ENCODE peak calls at places on chromosomes 4 and X, in ten cellular contexts. One of them, this sample, is unnamed.

GRCh38 chr4:55001538-55001937 is 123.9 kb downstream of the KDR start:
- DNase-seq in uterus: no peak
- DNase-seq in tibial nerve: no peak
- DNase-seq in breast epithelium: no peak
- DNase-seq in GM23338: no peak
- DNase-seq in aorta: no peak
- DNase-seq in transverse colon: no peak
- DNase-seq in IMR-90: no peak
- DNase-seq in fibroblast of lung: peak; percentile 4
- DNase-seq in PC-3: peak; percentile 18
- DNase-seq in this sample: no peak

GRCh38 chr4:155208258-155209054 is at the start of gene NPY2R:
- DNase-seq in tibial nerve: no peak
- DNase-seq in aorta: no peak
- DNase-seq in uterus: no peak
- DNase-seq in transverse colon: peak; percentile 7
- DNase-seq in fibroblast of lung: peak; percentile 3
- DNase-seq in IMR-90: no peak
- DNase-seq in breast epithelium: no peak
- DNase-seq in GM23338: peak; percentile 67
- DNase-seq in PC-3: peak; percentile 7
- DNase-seq in this sample: no peak

GRCh38 chr4:55925235-55925634 is 23.5 kb upstream of the CEP135 start:
- DNase-seq in breast epithelium: no peak
- DNase-seq in aorta: no peak
- DNase-seq in uterus: no peak
- DNase-seq in transverse colon: no peak
- DNase-seq in PC-3: no peak
- DNase-seq in IMR-90: peak; percentile 31
- DNase-seq in fibroblast of lung: peak; percentile 23
- DNase-seq in GM23338: peak; percentile 48
- DNase-seq in tibial nerve: no peak
- DNase-seq in this sample: no peak

GRCh38 chr4:104064650-104065577 is 345.1 kb upstream of the TACR3 start:
- DNase-seq in aorta: peak; percentile 32
- DNase-seq in breast epithelium: peak; percentile 49
- DNase-seq in GM23338: peak; percentile 78
- DNase-seq in transverse colon: peak; percentile 15
- DNase-seq in IMR-90: no peak
- DNase-seq in fibroblast of lung: peak; percentile 39
- DNase-seq in PC-3: peak; percentile 54
- DNase-seq in tibial nerve: peak; percentile 25
- DNase-seq in uterus: no peak
- DNase-seq in this sample: no peak

GRCh38 chr4:65046496-65047101 is 623.7 kb downstream of the EPHA5 start:
- DNase-seq in tibial nerve: no peak
- DNase-seq in transverse colon: no peak
- DNase-seq in PC-3: peak; percentile 91
- DNase-seq in uterus: peak; percentile 16
- DNase-seq in GM23338: no peak
- DNase-seq in IMR-90: no peak
- DNase-seq in fibroblast of lung: peak; percentile 77
- DNase-seq in breast epithelium: no peak
- DNase-seq in aorta: no peak
- DNase-seq in this sample: no peak

GRCh38 chr4:156763511-156763910 is 208.1 kb downstream of the PDGFC start:
- DNase-seq in aorta: no peak
- DNase-seq in fibroblast of lung: peak; percentile 59
- DNase-seq in PC-3: no peak
- DNase-seq in uterus: no peak
- DNase-seq in IMR-90: peak; percentile 43
- DNase-seq in breast epithelium: no peak
- DNase-seq in GM23338: no peak
- DNase-seq in tibial nerve: no peak
- DNase-seq in transverse colon: no peak
- DNase-seq in this sample: no peak

GRCh38 chr4:63788271-63788670 is 621.0 kb downstream of the TECRL start:
- DNase-seq in tibial nerve: no peak
- DNase-seq in uterus: no peak
- DNase-seq in PC-3: peak; percentile 48
- DNase-seq in fibroblast of lung: no peak
- DNase-seq in GM23338: no peak
- DNase-seq in transverse colon: no peak
- DNase-seq in IMR-90: no peak
- DNase-seq in breast epithelium: no peak
- DNase-seq in aorta: no peak
- DNase-seq in this sample: no peak

GRCh38 chrX:72125331-72126047 is 6.2 kb downstream of the RTL5 start:
- DNase-seq in transverse colon: no peak
- DNase-seq in aorta: no peak
- DNase-seq in tibial nerve: no peak
- DNase-seq in uterus: no peak
- DNase-seq in GM23338: no peak
- DNase-seq in PC-3: no peak
- DNase-seq in IMR-90: no peak
- DNase-seq in fibroblast of lung: no peak
- DNase-seq in breast epithelium: no peak
- DNase-seq in this sample: no peak

GRCh38 chr4:162644346-162644745 is 480.5 kb upstream of the FSTL5 start:
- DNase-seq in transverse colon: no peak
- DNase-seq in IMR-90: no peak
- DNase-seq in breast epithelium: no peak
- DNase-seq in PC-3: no peak
- DNase-seq in tibial nerve: no peak
- DNase-seq in aorta: no peak
- DNase-seq in fibroblast of lung: peak; percentile 90
- DNase-seq in GM23338: no peak
- DNase-seq in uterus: no peak
- DNase-seq in this sample: no peak

GRCh38 chr4:111905511-111905910 is 239.7 kb upstream of the FAM241A start:
- DNase-seq in tibial nerve: no peak
- DNase-seq in PC-3: no peak
- DNase-seq in GM23338: no peak
- DNase-seq in uterus: no peak
- DNase-seq in IMR-90: no peak
- DNase-seq in transverse colon: no peak
- DNase-seq in aorta: no peak
- DNase-seq in breast epithelium: no peak
- DNase-seq in fibroblast of lung: no peak
- DNase-seq in this sample: no peak

GRCh38 chr4:53089940-53090729 is 228.0 kb downstream of the RASL11B start:
- DNase-seq in transverse colon: no peak
- DNase-seq in uterus: no peak
- DNase-seq in breast epithelium: no peak
- DNase-seq in PC-3: no peak
- DNase-seq in IMR-90: no peak
- DNase-seq in GM23338: no peak
- DNase-seq in fibroblast of lung: no peak
- DNase-seq in tibial nerve: no peak
- DNase-seq in aorta: no peak
- DNase-seq in this sample: no peak

GRCh38 chrX:101287402-101287801 is 3.7 kb downstream of the TAF7L start:
- DNase-seq in aorta: no peak
- DNase-seq in IMR-90: peak; percentile 52
- DNase-seq in transverse colon: no peak
- DNase-seq in uterus: no peak
- DNase-seq in breast epithelium: no peak
- DNase-seq in PC-3: peak; percentile 75
- DNase-seq in GM23338: peak; percentile 57
- DNase-seq in fibroblast of lung: peak; percentile 14
- DNase-seq in tibial nerve: peak; percentile 43
- DNase-seq in this sample: no peak

GRCh38 chrX:17735396-17735795 is 1.9 kb upstream of the SCML1 start:
- DNase-seq in IMR-90: no peak
- DNase-seq in uterus: no peak
- DNase-seq in tibial nerve: no peak
- DNase-seq in breast epithelium: no peak
- DNase-seq in aorta: no peak
- DNase-seq in GM23338: no peak
- DNase-seq in transverse colon: peak; percentile 14
- DNase-seq in PC-3: no peak
- DNase-seq in fibroblast of lung: no peak
- DNase-seq in this sample: no peak

GRCh38 chrX:63186137-63186536 is 165.0 kb downstream of the SPIN4 start:
- DNase-seq in IMR-90: no peak
- DNase-seq in aorta: no peak
- DNase-seq in fibroblast of lung: no peak
- DNase-seq in uterus: no peak
- DNase-seq in transverse colon: no peak
- DNase-seq in breast epithelium: no peak
- DNase-seq in PC-3: peak; percentile 64
- DNase-seq in GM23338: no peak
- DNase-seq in tibial nerve: no peak
- DNase-seq in this sample: no peak

DNA sequence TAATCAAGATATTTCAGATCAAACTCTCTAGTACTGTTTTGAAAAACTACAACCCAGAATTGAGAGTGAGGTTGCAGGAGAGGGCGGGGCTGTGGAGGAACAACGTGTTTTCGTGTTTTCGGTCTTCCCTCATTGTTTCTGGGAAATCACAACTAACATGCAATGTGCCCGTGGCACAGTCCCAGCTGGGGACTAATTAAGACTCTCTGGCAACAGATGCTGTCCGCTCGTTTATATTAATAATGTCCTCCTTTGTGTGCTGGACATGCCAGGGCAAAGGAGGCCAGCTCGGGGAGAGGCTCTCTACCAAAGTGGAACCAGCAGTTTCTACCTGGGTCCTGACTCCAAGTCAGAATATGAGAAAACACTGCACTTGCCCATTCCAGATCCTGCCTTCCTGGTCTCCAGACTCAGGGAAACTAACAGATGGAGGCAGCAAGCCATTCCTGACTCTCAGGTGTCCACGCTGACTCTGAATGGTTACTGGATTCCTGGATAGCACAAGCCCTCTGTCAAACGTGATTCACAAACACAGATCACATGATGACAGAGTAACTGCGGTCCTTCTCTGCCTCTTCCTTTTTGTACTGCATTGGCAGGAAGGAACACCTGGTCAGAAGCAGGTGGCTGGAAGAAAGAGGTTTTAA is 65.1 kb downstream of the COQ2 start:
- DNase-seq in breast epithelium: peak; percentile 52
- DNase-seq in fibroblast of lung: peak; percentile 8
- DNase-seq in uterus: peak; percentile 33
- DNase-seq in tibial nerve: no peak
- DNase-seq in IMR-90: no peak
- DNase-seq in GM23338: no peak
- DNase-seq in PC-3: no peak
- DNase-seq in transverse colon: peak; percentile 56
- DNase-seq in aorta: no peak
- DNase-seq in this sample: no peak
- H3K27ac ChIP-seq in breast epithelium: peak overlapping the region; percentile 73
- H3K27ac ChIP-seq in fibroblast of lung: no peak overlapping the region
- H3K27ac ChIP-seq in uterus: peak overlapping the region; percentile 46
- H3K27ac ChIP-seq in tibial nerve: peak overlapping the region; percentile 32
- H3K27ac ChIP-seq in IMR-90: no peak overlapping the region
- H3K27ac ChIP-seq in GM23338: no peak overlapping the region
- H3K27ac ChIP-seq in PC-3: no peak overlapping the region
- H3K27ac ChIP-seq in transverse colon: peak overlapping the region; percentile 46
- H3K27ac ChIP-seq in aorta: no peak overlapping the region
- H3K27ac ChIP-seq in this sample: no peak overlapping the region

GRCh38 chr4:1789552-1789951 is 3.5 kb upstream of the FGFR3 start:
- DNase-seq in breast epithelium: no peak
- DNase-seq in PC-3: no peak
- DNase-seq in GM23338: no peak
- DNase-seq in uterus: no peak
- DNase-seq in IMR-90: no peak
- DNase-seq in transverse colon: no peak
- DNase-seq in aorta: no peak
- DNase-seq in fibroblast of lung: no peak
- DNase-seq in tibial nerve: no peak
- DNase-seq in this sample: no peak
- H3K27ac ChIP-seq in breast epithelium: no peak overlapping the region
- H3K27ac ChIP-seq in PC-3: no peak overlapping the region
- H3K27ac ChIP-seq in GM23338: no peak overlapping the region
- H3K27ac ChIP-seq in uterus: no peak overlapping the region
- H3K27ac ChIP-seq in IMR-90: no peak overlapping the region
- H3K27ac ChIP-seq in transverse colon: no peak overlapping the region
- H3K27ac ChIP-seq in aorta: no peak overlapping the region
- H3K27ac ChIP-seq in fibroblast of lung: no peak overlapping the region
- H3K27ac ChIP-seq in tibial nerve: no peak overlapping the region
- H3K27ac ChIP-seq in this sample: no peak overlapping the region

DNA sequence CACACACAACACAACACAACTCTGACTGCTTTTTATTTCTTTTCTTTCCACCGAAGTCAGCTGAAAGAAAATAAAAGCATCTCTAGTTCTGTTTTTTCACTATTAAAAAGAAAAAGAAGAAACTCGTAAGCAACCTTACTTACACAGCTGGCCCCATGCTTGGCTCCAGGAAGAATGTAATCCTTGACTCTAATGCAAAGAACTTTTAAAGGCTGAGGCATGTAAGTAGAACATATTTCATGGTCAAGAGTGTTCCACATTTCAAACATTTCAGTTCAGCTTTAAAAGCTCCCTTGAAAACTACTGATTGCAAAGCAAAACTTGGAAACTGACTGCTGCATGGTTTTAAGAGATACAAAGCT is 648 bp downstream of the GASK1B start:
- DNase-seq in transverse colon: no peak
- DNase-seq in uterus: no peak
- DNase-seq in fibroblast of lung: peak; percentile 66
- DNase-seq in PC-3: peak; percentile 19
- DNase-seq in aorta: no peak
- DNase-seq in IMR-90: peak; percentile 63
- DNase-seq in GM23338: no peak
- DNase-seq in tibial nerve: no peak
- DNase-seq in breast epithelium: no peak
- DNase-seq in this sample: no peak
- H3K27ac ChIP-seq in transverse colon: peak overlapping the region; percentile 70
- H3K27ac ChIP-seq in uterus: peak overlapping the region; percentile 97
- H3K27ac ChIP-seq in fibroblast of lung: no peak overlapping the region
- H3K27ac ChIP-seq in PC-3: no peak overlapping the region
- H3K27ac ChIP-seq in aorta: peak overlapping the region; percentile 92
- H3K27ac ChIP-seq in IMR-90: peak overlapping the region; percentile 71
- H3K27ac ChIP-seq in GM23338: no peak overlapping the region
- H3K27ac ChIP-seq in tibial nerve: peak overlapping the region; percentile 93
- H3K27ac ChIP-seq in breast epithelium: peak overlapping the region; percentile 88
- H3K27ac ChIP-seq in this sample: peak overlapping the region; percentile 77

DNA sequence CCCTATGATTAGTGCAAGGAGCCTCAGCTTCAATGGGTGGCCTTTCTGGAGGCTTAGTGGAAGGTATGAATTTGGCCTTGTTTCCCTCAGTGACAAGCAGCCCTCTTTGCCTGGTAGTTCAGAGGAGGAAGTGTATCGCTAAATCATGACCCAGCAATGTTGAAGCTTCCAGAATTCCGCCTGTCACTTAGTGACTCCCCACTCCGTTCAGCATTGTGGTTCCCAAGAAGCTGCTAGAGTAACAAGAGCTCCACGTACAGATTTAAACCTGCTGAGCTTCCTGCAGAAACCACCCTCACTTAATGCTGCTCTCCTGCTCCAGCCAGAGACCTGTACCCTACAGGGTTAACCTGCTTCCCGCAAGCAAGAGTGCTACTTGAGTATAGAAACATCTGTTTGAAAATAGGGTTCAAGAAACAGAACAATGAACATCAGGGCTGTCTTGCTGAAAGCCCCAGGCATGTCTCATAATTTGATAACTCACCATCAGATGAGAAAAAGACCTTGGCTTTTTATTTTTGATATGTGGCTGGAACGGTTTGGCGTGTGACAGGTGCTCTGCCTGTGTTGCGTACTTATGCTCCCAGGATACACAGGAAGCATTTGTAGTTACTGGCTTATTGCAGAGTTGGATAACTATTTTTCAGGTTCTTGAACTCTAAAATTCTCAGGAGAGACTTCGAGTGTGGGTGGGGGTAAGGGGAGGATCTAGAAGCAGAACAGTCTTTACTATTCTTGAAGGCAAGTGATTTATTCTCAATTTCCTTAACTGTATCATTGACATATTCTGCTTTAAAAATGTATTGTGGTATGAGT is 105.3 kb downstream of the UCHL1 start:
- DNase-seq in fibroblast of lung: no peak
- DNase-seq in GM23338: peak; percentile 27
- DNase-seq in transverse colon: no peak
- DNase-seq in tibial nerve: no peak
- DNase-seq in aorta: no peak
- DNase-seq in uterus: no peak
- DNase-seq in breast epithelium: no peak
- DNase-seq in PC-3: peak; percentile 25
- DNase-seq in IMR-90: no peak
- DNase-seq in this sample: peak; percentile 71
- H3K27ac ChIP-seq in fibroblast of lung: no peak overlapping the region
- H3K27ac ChIP-seq in GM23338: no peak overlapping the region
- H3K27ac ChIP-seq in transverse colon: peak overlapping the region; percentile 64
- H3K27ac ChIP-seq in tibial nerve: peak overlapping the region; percentile 78
- H3K27ac ChIP-seq in aorta: peak overlapping the region; percentile 60
- H3K27ac ChIP-seq in uterus: peak overlapping the region; percentile 24
- H3K27ac ChIP-seq in breast epithelium: peak overlapping the region; percentile 59
- H3K27ac ChIP-seq in PC-3: peak overlapping the region; percentile 31
- H3K27ac ChIP-seq in IMR-90: no peak overlapping the region
- H3K27ac ChIP-seq in this sample: peak overlapping the region; percentile 97

This sample was measured in caudate nucleus.